ENCODE peak calls at places on chromosomes 3 and 15, in eight cellular contexts. One of them, this sample, is unnamed.

GRCh38 chr3:184325269-184325668 is 10.9 kb downstream of the EIF4G1 start:
- DNase-seq in BE2C: no peak
- DNase-seq in left ventricle myocardium inferior: no peak
- DNase-seq in HCT116: no peak
- DNase-seq in endothelial cell: no peak
- DNase-seq in progenitor cell of endocrine pancreas: no peak
- DNase-seq in mesothelial cell of epicardium: no peak
- DNase-seq in ovary: no peak
- DNase-seq in this sample: no peak

GRCh38 chr3:141128126-141128777 is 77.1 kb downstream of the SPSB4 start:
- DNase-seq in BE2C: no peak
- DNase-seq in left ventricle myocardium inferior: no peak
- DNase-seq in HCT116: no peak
- DNase-seq in endothelial cell: no peak
- DNase-seq in progenitor cell of endocrine pancreas: no peak
- DNase-seq in mesothelial cell of epicardium: no peak
- DNase-seq in ovary: no peak
- DNase-seq in this sample: no peak

GRCh38 chr15:80173022-80173759 is 20.4 kb downstream of the FAH start:
- DNase-seq in BE2C: peak; percentile 58
- DNase-seq in left ventricle myocardium inferior: peak; percentile 51
- DNase-seq in HCT116: peak; percentile 42
- DNase-seq in endothelial cell: peak; percentile 77
- DNase-seq in progenitor cell of endocrine pancreas: peak; percentile 61
- DNase-seq in mesothelial cell of epicardium: peak; percentile 75
- DNase-seq in ovary: peak; percentile 63
- DNase-seq in this sample: peak; percentile 75

GRCh38 chr3:42061711-42062408 is 29.3 kb upstream of the TRAK1 start:
- DNase-seq in BE2C: no peak
- DNase-seq in left ventricle myocardium inferior: peak; percentile 85
- DNase-seq in HCT116: peak; percentile 68
- DNase-seq in endothelial cell: no peak
- DNase-seq in progenitor cell of endocrine pancreas: no peak
- DNase-seq in mesothelial cell of epicardium: no peak
- DNase-seq in ovary: peak; percentile 61
- DNase-seq in this sample: no peak

GRCh38 chr3:134795776-134796312 is 784 bp downstream of the EPHB1 start:
- DNase-seq in BE2C: no peak
- DNase-seq in left ventricle myocardium inferior: no peak
- DNase-seq in HCT116: no peak
- DNase-seq in endothelial cell: no peak
- DNase-seq in progenitor cell of endocrine pancreas: peak; percentile 31
- DNase-seq in mesothelial cell of epicardium: peak; percentile 53
- DNase-seq in ovary: no peak
- DNase-seq in this sample: peak; percentile 28

GRCh38 chr15:53437985-53438841 is 321.2 kb downstream of the WDR72 start:
- DNase-seq in BE2C: no peak
- DNase-seq in left ventricle myocardium inferior: no peak
- DNase-seq in HCT116: no peak
- DNase-seq in endothelial cell: no peak
- DNase-seq in progenitor cell of endocrine pancreas: no peak
- DNase-seq in mesothelial cell of epicardium: no peak
- DNase-seq in ovary: no peak
- DNase-seq in this sample: no peak

GRCh38 chr3:148379763-148380162 is 317.9 kb upstream of the AGTR1 start:
- DNase-seq in BE2C: no peak
- DNase-seq in left ventricle myocardium inferior: no peak
- DNase-seq in HCT116: peak; percentile 65
- DNase-seq in endothelial cell: peak; percentile 8
- DNase-seq in progenitor cell of endocrine pancreas: no peak
- DNase-seq in mesothelial cell of epicardium: no peak
- DNase-seq in ovary: no peak
- DNase-seq in this sample: peak; percentile 11

GRCh38 chr3:140152851-140153640 is 218.1 kb downstream of the CLSTN2 start:
- DNase-seq in BE2C: no peak
- DNase-seq in left ventricle myocardium inferior: no peak
- DNase-seq in HCT116: no peak
- DNase-seq in endothelial cell: no peak
- DNase-seq in progenitor cell of endocrine pancreas: no peak
- DNase-seq in mesothelial cell of epicardium: no peak
- DNase-seq in ovary: peak; percentile 23
- DNase-seq in this sample: no peak

GRCh38 chr3:155426524-155427230 is 133.2 kb upstream of the STRIT1 start:
- DNase-seq in BE2C: no peak
- DNase-seq in left ventricle myocardium inferior: no peak
- DNase-seq in HCT116: no peak
- DNase-seq in endothelial cell: no peak
- DNase-seq in progenitor cell of endocrine pancreas: no peak
- DNase-seq in mesothelial cell of epicardium: no peak
- DNase-seq in ovary: no peak
- DNase-seq in this sample: no peak

GRCh38 chr15:72034859-72035650 is 82.9 kb downstream of the MYO9A start:
- DNase-seq in BE2C: no peak
- DNase-seq in left ventricle myocardium inferior: no peak
- DNase-seq in HCT116: no peak
- DNase-seq in endothelial cell: no peak
- DNase-seq in progenitor cell of endocrine pancreas: no peak
- DNase-seq in mesothelial cell of epicardium: no peak
- DNase-seq in ovary: no peak
- DNase-seq in this sample: no peak

GRCh38 chr3:172397716-172398405 is 50.4 kb downstream of the GHSR start:
- DNase-seq in BE2C: no peak
- DNase-seq in left ventricle myocardium inferior: no peak
- DNase-seq in HCT116: no peak
- DNase-seq in endothelial cell: no peak
- DNase-seq in progenitor cell of endocrine pancreas: no peak
- DNase-seq in mesothelial cell of epicardium: no peak
- DNase-seq in ovary: no peak
- DNase-seq in this sample: no peak

GRCh38 chr3:2823437-2824211 is 286.6 kb downstream of the IL5RA start:
- DNase-seq in BE2C: no peak
- DNase-seq in left ventricle myocardium inferior: no peak
- DNase-seq in HCT116: no peak
- DNase-seq in endothelial cell: no peak
- DNase-seq in progenitor cell of endocrine pancreas: no peak
- DNase-seq in mesothelial cell of epicardium: no peak
- DNase-seq in ovary: no peak
- DNase-seq in this sample: no peak

GRCh38 chr3:39065197-39065596 is 13.4 kb downstream of the WDR48 start:
- DNase-seq in BE2C: peak; percentile 10
- DNase-seq in left ventricle myocardium inferior: no peak
- DNase-seq in HCT116: peak; percentile 12
- DNase-seq in endothelial cell: peak; percentile 50
- DNase-seq in progenitor cell of endocrine pancreas: no peak
- DNase-seq in mesothelial cell of epicardium: no peak
- DNase-seq in ovary: no peak
- DNase-seq in this sample: peak; percentile 61

GRCh38 chr3:132006605-132007204 is 28.1 kb downstream of the CPNE4 start:
- DNase-seq in BE2C: peak; percentile 56
- DNase-seq in left ventricle myocardium inferior: no peak
- DNase-seq in HCT116: peak; percentile 13
- DNase-seq in endothelial cell: peak; percentile 62
- DNase-seq in progenitor cell of endocrine pancreas: no peak
- DNase-seq in mesothelial cell of epicardium: peak; percentile 37
- DNase-seq in ovary: no peak
- DNase-seq in this sample: peak; percentile 10

GRCh38 chr3:184322731-184323487 is 8.5 kb downstream of the EIF4G1 start:
- DNase-seq in BE2C: no peak
- DNase-seq in left ventricle myocardium inferior: no peak
- DNase-seq in HCT116: no peak
- DNase-seq in endothelial cell: no peak
- DNase-seq in progenitor cell of endocrine pancreas: no peak
- DNase-seq in mesothelial cell of epicardium: no peak
- DNase-seq in ovary: no peak
- DNase-seq in this sample: peak; percentile 6

GRCh38 chr3:32278714-32279113 is 40.2 kb downstream of the CMTM8 start:
- DNase-seq in BE2C: no peak
- DNase-seq in left ventricle myocardium inferior: no peak
- DNase-seq in HCT116: no peak
- DNase-seq in endothelial cell: no peak
- DNase-seq in progenitor cell of endocrine pancreas: no peak
- DNase-seq in mesothelial cell of epicardium: no peak
- DNase-seq in ovary: no peak
- DNase-seq in this sample: no peak

GRCh38 chr15:77573826-77574225 is 58.9 kb downstream of the LINGO1 start:
- DNase-seq in BE2C: no peak
- DNase-seq in left ventricle myocardium inferior: no peak
- DNase-seq in HCT116: no peak
- DNase-seq in endothelial cell: no peak
- DNase-seq in progenitor cell of endocrine pancreas: no peak
- DNase-seq in mesothelial cell of epicardium: no peak
- DNase-seq in ovary: no peak
- DNase-seq in this sample: no peak

GRCh38 chr3:190433626-190434025 is 16.1 kb downstream of the TMEM207 start:
- DNase-seq in BE2C: no peak
- DNase-seq in left ventricle myocardium inferior: no peak
- DNase-seq in HCT116: no peak
- DNase-seq in endothelial cell: no peak
- DNase-seq in progenitor cell of endocrine pancreas: no peak
- DNase-seq in mesothelial cell of epicardium: no peak
- DNase-seq in ovary: no peak
- DNase-seq in this sample: no peak

GRCh38 chr3:117553461-117553860 is 843.9 kb downstream of the TUSC7 start:
- DNase-seq in BE2C: no peak
- DNase-seq in left ventricle myocardium inferior: no peak
- DNase-seq in HCT116: no peak
- DNase-seq in endothelial cell: no peak
- DNase-seq in progenitor cell of endocrine pancreas: no peak
- DNase-seq in mesothelial cell of epicardium: no peak
- DNase-seq in ovary: no peak
- DNase-seq in this sample: no peak

GRCh38 chr15:88120021-88120420 is 136.5 kb downstream of the NTRK3 start:
- DNase-seq in BE2C: no peak
- DNase-seq in left ventricle myocardium inferior: no peak
- DNase-seq in HCT116: no peak
- DNase-seq in endothelial cell: no peak
- DNase-seq in progenitor cell of endocrine pancreas: no peak
- DNase-seq in mesothelial cell of epicardium: no peak
- DNase-seq in ovary: no peak
- DNase-seq in this sample: no peak
- TF ChIP-seq CTCF in BE2C: no peak
- TF ChIP-seq CTCF in left ventricle myocardium inferior: no peak
- TF ChIP-seq CTCF in HCT116: no peak
- TF ChIP-seq CTCF in endothelial cell: no peak
- TF ChIP-seq CTCF in progenitor cell of endocrine pancreas: no peak
- TF ChIP-seq CTCF in mesothelial cell of epicardium: no peak
- TF ChIP-seq CTCF in ovary: no peak
- TF ChIP-seq CTCF in this sample: no peak

DNA sequence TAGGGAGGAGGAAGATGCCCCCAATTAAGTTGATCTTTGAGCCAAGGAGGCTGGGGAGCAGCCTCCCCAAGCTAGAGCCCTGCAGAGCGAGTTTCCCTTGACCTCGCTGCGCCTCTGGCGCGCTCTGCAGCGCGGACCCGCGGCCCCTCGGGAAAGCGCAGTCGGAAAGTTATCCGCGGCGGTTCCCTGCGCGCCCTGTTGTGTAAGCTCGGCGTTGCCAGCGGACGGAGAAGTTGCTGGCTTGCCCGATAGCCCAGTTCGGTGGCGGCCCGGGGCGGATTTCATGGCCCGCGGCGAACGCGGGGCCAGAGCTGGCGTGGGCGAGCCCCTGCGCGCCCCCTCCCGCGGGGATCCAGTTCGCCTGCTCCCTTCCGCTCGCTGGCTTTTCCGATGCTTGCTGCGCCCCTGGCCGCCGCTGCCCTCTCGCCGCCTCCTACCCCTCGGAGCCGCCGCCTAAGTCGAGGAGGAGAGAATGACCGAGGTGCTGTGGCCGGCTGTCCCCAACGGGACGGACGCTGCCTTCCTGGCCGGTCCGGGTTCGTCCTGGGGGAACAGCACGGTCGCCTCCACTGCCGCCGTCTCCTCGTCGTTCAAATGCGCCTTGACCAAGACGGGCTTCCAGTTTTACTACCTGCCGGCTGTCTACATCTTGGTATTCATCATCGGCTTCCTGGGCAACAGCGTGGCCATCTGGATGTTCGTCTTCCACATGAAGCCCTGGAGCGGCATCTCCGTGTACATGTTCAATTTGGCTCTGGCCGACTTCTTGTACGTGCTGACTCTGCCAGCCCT is 576 bp downstream of the P2RY1 start:
- DNase-seq in BE2C: peak; percentile 53
- DNase-seq in left ventricle myocardium inferior: peak; percentile 71
- DNase-seq in HCT116: no peak
- DNase-seq in endothelial cell: peak; percentile 63
- DNase-seq in progenitor cell of endocrine pancreas: peak; percentile 47
- DNase-seq in mesothelial cell of epicardium: peak; percentile 60
- DNase-seq in ovary: peak; percentile 65
- DNase-seq in this sample: peak; percentile 68
- TF ChIP-seq CTCF in BE2C: peak; percentile 37
- TF ChIP-seq CTCF in left ventricle myocardium inferior: peak; percentile 35
- TF ChIP-seq CTCF in HCT116: peak; percentile 18
- TF ChIP-seq CTCF in endothelial cell: no peak
- TF ChIP-seq CTCF in progenitor cell of endocrine pancreas: peak; percentile 50
- TF ChIP-seq CTCF in mesothelial cell of epicardium: no peak
- TF ChIP-seq CTCF in ovary: no peak
- TF ChIP-seq CTCF in this sample: no peak

GRCh38 chr15:74489518-74490338 is 28.8 kb upstream of the UBL7 start:
- DNase-seq in BE2C: peak; percentile 73
- DNase-seq in left ventricle myocardium inferior: peak; percentile 42
- DNase-seq in HCT116: peak; percentile 48
- DNase-seq in endothelial cell: peak; percentile 75
- DNase-seq in progenitor cell of endocrine pancreas: peak; percentile 54
- DNase-seq in mesothelial cell of epicardium: peak; percentile 71
- DNase-seq in ovary: peak; percentile 42
- DNase-seq in this sample: peak; percentile 84
- TF ChIP-seq CTCF in BE2C: peak; percentile 70
- TF ChIP-seq CTCF in left ventricle myocardium inferior: peak; percentile 72
- TF ChIP-seq CTCF in HCT116: peak; percentile 78
- TF ChIP-seq CTCF in endothelial cell: peak; percentile 68
- TF ChIP-seq CTCF in progenitor cell of endocrine pancreas: peak; percentile 72
- TF ChIP-seq CTCF in mesothelial cell of epicardium: peak; percentile 53
- TF ChIP-seq CTCF in ovary: peak; percentile 18
- TF ChIP-seq CTCF in this sample: peak; percentile 45

GRCh38 chr15:37133619-37134018 is 33.3 kb upstream of the MEIS2 start:
- DNase-seq in BE2C: no peak
- DNase-seq in left ventricle myocardium inferior: no peak
- DNase-seq in HCT116: no peak
- DNase-seq in endothelial cell: no peak
- DNase-seq in progenitor cell of endocrine pancreas: no peak
- DNase-seq in mesothelial cell of epicardium: no peak
- DNase-seq in ovary: no peak
- DNase-seq in this sample: no peak
- TF ChIP-seq CTCF in BE2C: peak; percentile 44
- TF ChIP-seq CTCF in left ventricle myocardium inferior: peak; percentile 52
- TF ChIP-seq CTCF in HCT116: peak; percentile 57
- TF ChIP-seq CTCF in endothelial cell: no peak
- TF ChIP-seq CTCF in progenitor cell of endocrine pancreas: no peak
- TF ChIP-seq CTCF in mesothelial cell of epicardium: no peak
- TF ChIP-seq CTCF in ovary: no peak
- TF ChIP-seq CTCF in this sample: no peak

GRCh38 chr3:25587094-25587493 is 77.6 kb downstream of the TOP2B start:
- DNase-seq in BE2C: no peak
- DNase-seq in left ventricle myocardium inferior: no peak
- DNase-seq in HCT116: no peak
- DNase-seq in endothelial cell: no peak
- DNase-seq in progenitor cell of endocrine pancreas: no peak
- DNase-seq in mesothelial cell of epicardium: no peak
- DNase-seq in ovary: no peak
- DNase-seq in this sample: no peak
- TF ChIP-seq CTCF in BE2C: no peak
- TF ChIP-seq CTCF in left ventricle myocardium inferior: no peak
- TF ChIP-seq CTCF in HCT116: no peak
- TF ChIP-seq CTCF in endothelial cell: no peak
- TF ChIP-seq CTCF in progenitor cell of endocrine pancreas: no peak
- TF ChIP-seq CTCF in mesothelial cell of epicardium: no peak
- TF ChIP-seq CTCF in ovary: no peak
- TF ChIP-seq CTCF in this sample: no peak

GRCh38 chr3:188417329-188417728 is 263.4 kb downstream of the LPP start:
- DNase-seq in BE2C: no peak
- DNase-seq in left ventricle myocardium inferior: no peak
- DNase-seq in HCT116: no peak
- DNase-seq in endothelial cell: no peak
- DNase-seq in progenitor cell of endocrine pancreas: no peak
- DNase-seq in mesothelial cell of epicardium: no peak
- DNase-seq in ovary: no peak
- DNase-seq in this sample: no peak
- TF ChIP-seq CTCF in BE2C: no peak
- TF ChIP-seq CTCF in left ventricle myocardium inferior: no peak
- TF ChIP-seq CTCF in HCT116: no peak
- TF ChIP-seq CTCF in endothelial cell: no peak
- TF ChIP-seq CTCF in progenitor cell of endocrine pancreas: no peak
- TF ChIP-seq CTCF in mesothelial cell of epicardium: no peak
- TF ChIP-seq CTCF in ovary: no peak
- TF ChIP-seq CTCF in this sample: no peak

This sample was measured in GM20000.